ENCODE peak calls at places on chromosomes 1 and 21, in eight cellular contexts. I is suprapubic skin, G is tibial nerve, Q is stomach, F is esophagus squamous epithelium, B is Peyer's patch, V is HCT116, R is heart left ventricle. Y is an unnamed sample. For H3K4me1, the result is how much of the 10 kb centered on the place peaks cover.

GRCh38 chr21:43778469-43779335 is 2.6 kb upstream of the CSTB start:
- DNase-seq in V (no peak), B (no peak), G (no peak), R (no peak), I (no peak), F (no peak), Q (no peak), Y (no peak)

GRCh38 chr1:166819982-166820381 is 19.3 kb upstream of the POGK start:
- DNase-seq in R (no peak), I (no peak), F (no peak), Q (no peak), B (no peak), G (no peak), V (no peak), Y (no peak)

GRCh38 chr1:234858722-234859121 is 248.7 kb upstream of the IRF2BP2 start:
- DNase-seq in R (no peak), B (no peak), F (no peak), I (no peak), Q (no peak), G (no peak), V (no peak), Y (no peak)

GRCh38 chr1:166170075-166170474 is 3.3 kb upstream of the FAM78B start:
- DNase-seq in B (no peak), G (no peak), I (no peak), R (no peak), Q (no peak), V (no peak), F (no peak), Y (no peak)

GRCh38 chr1:113912594-113913311 is 7.6 kb downstream of the DCLRE1B start:
- DNase-seq in F (no peak), Q (no peak), I (no peak), R (peak), V (no peak), G (no peak), B (no peak), Y (peak)

GRCh38 chr1:156540955-156541354 is 31.4 kb downstream of the IQGAP3 start:
- DNase-seq in Q (no peak), G (no peak), R (no peak), F (no peak), B (no peak), I (no peak), V (no peak), Y (no peak)

GRCh38 chr1:2242814-2243725 is 15.0 kb downstream of the SKI start:
- DNase-seq in B (no peak), F (no peak), I (no peak), V (no peak), Q (no peak), G (no peak), R (peak), Y (no peak)

GRCh38 chr1:236065509-236066005 is 667 bp upstream of the NID1 start:
- DNase-seq in G (no peak), V (no peak), B (no peak), I (no peak), F (no peak), Q (no peak), R (no peak), Y (no peak)

GRCh38 chr1:118960567-118961136 is 27.5 kb downstream of the TBX15 start:
- DNase-seq in B (no peak), Q (peak), F (no peak), V (peak), G (peak), I (peak), R (peak), Y (peak)

GRCh38 chr1:224565186-224565585 is 50.9 kb upstream of the CNIH3 start:
- DNase-seq in R (no peak), Q (no peak), B (no peak), G (no peak), I (no peak), F (no peak), V (peak), Y (no peak)

GRCh38 chr1:180248176-180248575 is 18.1 kb downstream of the LHX4 start:
- DNase-seq in B (no peak), F (no peak), G (no peak), R (no peak), Q (no peak), V (no peak), I (no peak), Y (no peak)

GRCh38 chr21:16002872-16003466 is 273.2 kb downstream of the USP25 start:
- DNase-seq in R (no peak), V (no peak), Q (no peak), B (no peak), F (no peak), I (no peak), G (no peak), Y (no peak)

GRCh38 chr1:28913786-28914227 is 562 bp upstream of the EPB41 start:
- DNase-seq in R (no peak), V (no peak), Q (no peak), F (no peak), I (no peak), B (no peak), G (no peak), Y (no peak)

GRCh38 chr1:21536223-21536622 is 27.0 kb downstream of the ALPL start:
- DNase-seq in I (no peak), R (no peak), Q (no peak), B (no peak), V (no peak), G (no peak), F (no peak), Y (no peak)

GRCh38 chr1:192311281-192311680 is 5.5 kb upstream of the RGS21 start:
- DNase-seq in F (no peak), R (no peak), V (peak), B (no peak), Q (no peak), I (no peak), G (no peak), Y (no peak)

GRCh38 chr1:74819062-74819461 is 86.1 kb downstream of the TYW3 start:
- DNase-seq in R (no peak), F (no peak), V (no peak), G (no peak), Q (no peak), I (no peak), B (no peak), Y (no peak)

GRCh38 chr1:235783148-235783776 is 83.4 kb downstream of the LYST start:
- DNase-seq in Q (no peak), I (no peak), V (peak), G (no peak), B (no peak), F (no peak), R (no peak), Y (no peak)

GRCh38 chr1:38239258-38239657 is 192.7 kb upstream of the POU3F1 start:
- DNase-seq in Q (no peak), V (no peak), B (no peak), R (no peak), G (no peak), F (no peak), I (no peak), Y (no peak)

DNA sequence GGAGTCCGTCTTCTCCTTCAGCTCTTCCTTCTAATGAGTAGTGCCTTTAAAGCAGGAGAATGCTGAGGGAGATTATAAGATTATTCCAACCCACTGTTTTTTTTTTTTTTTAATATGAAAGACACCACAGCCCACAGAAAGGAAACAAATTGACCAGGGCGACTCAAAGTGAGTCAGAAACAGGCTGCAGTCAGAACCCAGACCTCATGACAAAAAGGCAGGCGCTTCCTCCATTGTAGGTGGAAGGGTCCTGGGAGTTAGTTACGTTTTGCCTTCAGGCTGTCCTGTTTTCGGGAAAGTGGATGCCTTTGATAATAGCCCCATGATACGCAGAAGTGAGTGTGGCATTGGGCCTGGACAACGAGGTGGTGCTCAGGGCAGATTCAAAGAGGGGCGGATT is 21.0 kb downstream of the PLXNA2 start:
- DNase-seq in B (no peak), V (no peak), I (no peak), Q (no peak), G (no peak), R (no peak), F (no peak), Y (no peak)
- TF ChIP-seq POLR2A in B (no peak), V (no peak), I (no peak), Q (no peak), G (no peak), R (no peak), F (no peak), Y (no peak)

DNA sequence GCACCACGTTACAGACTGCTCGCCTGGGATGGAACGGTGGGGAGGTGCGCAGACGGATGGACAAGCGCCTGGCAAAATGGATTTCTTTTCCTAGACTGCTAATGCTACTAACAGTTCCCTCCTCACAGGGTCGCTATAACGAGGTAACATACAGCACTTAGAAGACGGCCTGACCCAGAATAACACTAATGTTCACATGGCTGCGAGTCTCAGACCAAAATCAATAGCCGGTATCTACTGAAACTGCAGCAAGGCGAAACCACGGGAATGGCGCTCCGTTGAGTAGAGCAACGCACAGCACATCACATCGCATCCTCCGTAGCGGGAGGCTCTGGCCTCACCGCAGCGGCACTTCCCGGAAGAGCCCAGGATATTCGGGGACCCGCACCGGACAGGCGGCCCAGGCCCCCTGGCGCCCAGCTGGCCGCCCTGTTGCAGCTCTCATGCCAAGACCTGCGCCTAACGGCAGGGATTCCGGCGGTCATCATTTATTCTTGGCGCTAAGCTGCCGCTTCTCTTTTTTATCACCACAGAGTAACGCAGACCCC is 46.6 kb downstream of the VPS26C start:
- DNase-seq in Q (no peak), V (no peak), F (no peak), B (peak), R (no peak), G (no peak), I (no peak), Y (peak)
- H3K4me1 ChIP-seq in Q (under half), V (under half), F (under half), B (under half), R (under half), G (under half), I (under half), Y (under half)

GRCh38 chr1:25501235-25502058 is 42.0 kb upstream of the LDLRAP1 start:
- DNase-seq in Q (no peak), F (no peak), R (no peak), B (no peak), V (peak), G (no peak), I (no peak), Y (no peak)
- TF ChIP-seq POLR2A in Q (no peak), F (no peak), R (no peak), B (no peak), V (no peak), G (no peak), I (no peak), Y (no peak)

GRCh38 chr1:9307303-9307702 is 14.6 kb downstream of the SPSB1 start:
- DNase-seq in B (no peak), I (no peak), V (no peak), F (no peak), Q (no peak), G (no peak), R (no peak), Y (no peak)
- H3K4me1 ChIP-seq in B (under half), I (under half), V (under half), F (half or more), Q (half or more), G (under half), R (under half), Y (half or more)

DNA sequence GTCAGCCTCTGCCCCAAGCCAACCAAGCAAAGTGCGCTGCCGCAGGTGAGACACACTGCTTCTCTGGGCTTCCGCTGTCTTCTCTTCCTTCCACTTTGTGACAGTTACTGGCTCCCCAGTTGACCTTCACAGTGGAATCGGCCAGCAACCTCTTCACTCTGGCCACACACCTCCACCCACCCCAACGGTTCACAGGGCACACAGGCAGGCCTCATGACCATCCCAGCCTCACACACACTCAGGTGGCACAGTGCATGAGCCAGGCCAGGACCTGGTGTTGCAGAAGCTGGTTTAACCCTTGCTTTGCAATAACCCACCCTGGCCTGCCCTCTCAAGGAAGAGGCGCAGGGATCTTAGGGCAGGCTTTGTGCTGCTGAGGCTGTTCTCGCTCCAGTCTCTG is 69.2 kb downstream of the SSBP3 start:
- DNase-seq in B (no peak), R (no peak), G (no peak), Q (no peak), I (no peak), V (no peak), F (no peak), Y (no peak)
- TF ChIP-seq POLR2A in B (no peak), R (no peak), G (no peak), Q (no peak), I (no peak), V (no peak), F (no peak), Y (no peak)

GRCh38 chr1:151008244-151009205 is at the start of gene PRUNE1:
- DNase-seq in I (peak), G (peak), V (peak), F (peak), Q (peak), R (peak), B (peak), Y (peak)
- H3K4me1 ChIP-seq in I (half or more), G (under half), V (under half), F (half or more), Q (half or more), R (half or more), B (under half), Y (half or more)

GRCh38 chr21:31262728-31263127 is 81.3 kb downstream of the TIAM1 start:
- DNase-seq in F (no peak), B (no peak), R (no peak), I (no peak), G (no peak), V (no peak), Q (no peak), Y (no peak)

GRCh38 chr21:31257265-31257664 is 86.8 kb downstream of the TIAM1 start:
- DNase-seq in G (no peak), I (no peak), Q (no peak), R (no peak), V (no peak), F (no peak), B (no peak), Y (no peak)

GRCh38 chr21:31258073-31258472 is 86.0 kb downstream of the TIAM1 start:
- DNase-seq in I (no peak), G (no peak), F (no peak), Q (no peak), R (no peak), B (no peak), V (no peak), Y (no peak)

GRCh38 chr21:31261759-31262158 is 82.3 kb downstream of the TIAM1 start:
- DNase-seq in G (no peak), V (no peak), I (no peak), R (no peak), Q (no peak), F (no peak), B (no peak), Y (no peak)

DNA sequence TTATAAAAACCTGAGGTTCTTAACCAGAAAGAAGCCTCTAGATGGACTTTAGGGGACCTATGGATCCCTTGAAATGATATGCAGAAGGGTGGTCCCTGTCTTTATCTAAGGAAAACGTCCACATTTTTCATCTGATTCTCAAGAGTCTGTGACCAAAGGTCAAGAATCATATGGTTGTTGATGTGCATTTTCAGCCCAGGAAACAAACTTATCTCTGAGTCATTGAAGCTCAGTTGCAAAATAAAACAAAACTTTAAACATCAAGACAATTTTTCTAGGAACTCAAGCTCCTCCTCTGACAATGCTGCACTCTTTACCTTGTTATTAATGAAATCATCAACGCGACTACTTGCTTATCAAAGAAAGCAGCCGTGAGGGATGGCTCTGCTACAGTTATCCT is 83.3 kb downstream of the TIAM1 start:
- DNase-seq in G (no peak), Q (no peak), I (no peak), R (no peak), B (no peak), F (no peak), V (no peak), Y (no peak)
- TF ChIP-seq POLR2A in G (no peak), Q (no peak), I (no peak), R (no peak), B (no peak), F (no peak), V (no peak), Y (no peak)